ENCODE peak calls at places on chromosomes 1 and 21, in four cellular contexts. Q is cardiac muscle cell, G is transverse colon, N is stomach. O is an unnamed sample.

GRCh38 chr1:63774617-63775417 is 1.0 kb downstream of the ROR1 start:
- DNase-seq in G (peak; percentile 28), Q (peak; percentile 68), N (peak; percentile 46), O (no peak)

GRCh38 chr1:182107218-182107617 is 45.7 kb upstream of the ZNF648 start:
- DNase-seq in G (no peak), N (no peak), Q (no peak), O (no peak)

GRCh38 chr21:15976807-15977206 is 247.0 kb downstream of the USP25 start:
- DNase-seq in N (no peak), G (no peak), Q (peak; percentile 49), O (no peak)

GRCh38 chr1:998905-999796 is 746 bp downstream of the HES4 start:
- DNase-seq in Q (peak; percentile 70), N (no peak), G (no peak), O (no peak)

GRCh38 chr1:179506199-179506598 is 69.5 kb downstream of the NPHS2 start:
- DNase-seq in G (no peak), N (no peak), Q (no peak), O (no peak)

GRCh38 chr1:75396745-75397144 is 214.2 kb downstream of the SLC44A5 start:
- DNase-seq in G (no peak), N (no peak), Q (no peak), O (no peak)

GRCh38 chr1:177209357-177209756 is 38.6 kb downstream of the BRINP2 start:
- DNase-seq in Q (peak; percentile 91), N (peak; percentile 54), G (peak; percentile 67), O (no peak)

GRCh38 chr1:200938955-200939354 is 44.3 kb downstream of the INAVA start:
- DNase-seq in Q (no peak), G (no peak), N (no peak), O (peak; percentile 52)

GRCh38 chr1:233299450-233299849 is 3.9 kb upstream of the PCNX2 start:
- DNase-seq in Q (no peak), N (no peak), G (no peak), O (no peak)

GRCh38 chr1:59342801-59343575 is 46.1 kb downstream of the FGGY start:
- DNase-seq in N (no peak), Q (no peak), G (no peak), O (no peak)

GRCh38 chr1:23951646-23952095 is 8.0 kb upstream of the PNRC2 start:
- DNase-seq in N (no peak), Q (no peak), G (no peak), O (no peak)

GRCh38 chr1:103497404-103497803 is 28.1 kb upstream of the RNPC3 start:
- DNase-seq in N (no peak), G (no peak), Q (no peak), O (no peak)

GRCh38 chr1:86214605-86215004 is 58.0 kb upstream of the COL24A1 start:
- DNase-seq in Q (no peak), N (no peak), G (no peak), O (no peak)

GRCh38 chr1:94235189-94236020 is 2.0 kb downstream of the ARHGAP29 start:
- DNase-seq in N (no peak), G (no peak), Q (no peak), O (no peak)
- H3K27ac ChIP-seq in N (peak overlapping the region; percentile 96), G (peak overlapping the region; percentile 77), Q (no peak overlapping the region), O (no peak overlapping the region)

GRCh38 chr1:114728553-114728952 is 12.0 kb upstream of the NRAS start:
- DNase-seq in Q (no peak), N (no peak), G (no peak), O (no peak)
- H3K36me3 ChIP-seq in Q (peaks cover 93% of the 10 kb centered on the region), N (peaks cover 100% of the 10 kb centered on the region), G (peaks cover 88% of the 10 kb centered on the region), O (peaks cover 99% of the 10 kb centered on the region)

GRCh38 chr1:117656202-117656641 is 50.4 kb downstream of the TENT5C start:
- DNase-seq in G (peak; percentile 76), Q (no peak), N (peak; percentile 48), O (peak; percentile 89)
- H3K27ac ChIP-seq in G (peak overlapping the region; percentile 38), Q (no peak overlapping the region), N (peak overlapping the region; percentile 59), O (peak overlapping the region; percentile 94)

GRCh38 chr1:163074716-163075284 is 5.6 kb downstream of the RGS4 start:
- DNase-seq in N (no peak), Q (no peak), G (no peak), O (no peak)
- H3K36me3 ChIP-seq in N (peaks cover 18% of the 10 kb centered on the region), Q (no peaks in the 10 kb centered on the region), G (no peaks in the 10 kb centered on the region), O (no peaks in the 10 kb centered on the region)

GRCh38 chr1:145977486-145978476 is 13.3 kb downstream of the POLR3GL start:
- DNase-seq in G (peak; percentile 84), N (peak; percentile 88), Q (peak; percentile 83), O (peak; percentile 80)
- H3K27ac ChIP-seq in G (peak overlapping the region; percentile 98), N (peak overlapping the region; percentile 100), Q (peak overlapping the region; percentile 94), O (peak overlapping the region; percentile 95)

DNA sequence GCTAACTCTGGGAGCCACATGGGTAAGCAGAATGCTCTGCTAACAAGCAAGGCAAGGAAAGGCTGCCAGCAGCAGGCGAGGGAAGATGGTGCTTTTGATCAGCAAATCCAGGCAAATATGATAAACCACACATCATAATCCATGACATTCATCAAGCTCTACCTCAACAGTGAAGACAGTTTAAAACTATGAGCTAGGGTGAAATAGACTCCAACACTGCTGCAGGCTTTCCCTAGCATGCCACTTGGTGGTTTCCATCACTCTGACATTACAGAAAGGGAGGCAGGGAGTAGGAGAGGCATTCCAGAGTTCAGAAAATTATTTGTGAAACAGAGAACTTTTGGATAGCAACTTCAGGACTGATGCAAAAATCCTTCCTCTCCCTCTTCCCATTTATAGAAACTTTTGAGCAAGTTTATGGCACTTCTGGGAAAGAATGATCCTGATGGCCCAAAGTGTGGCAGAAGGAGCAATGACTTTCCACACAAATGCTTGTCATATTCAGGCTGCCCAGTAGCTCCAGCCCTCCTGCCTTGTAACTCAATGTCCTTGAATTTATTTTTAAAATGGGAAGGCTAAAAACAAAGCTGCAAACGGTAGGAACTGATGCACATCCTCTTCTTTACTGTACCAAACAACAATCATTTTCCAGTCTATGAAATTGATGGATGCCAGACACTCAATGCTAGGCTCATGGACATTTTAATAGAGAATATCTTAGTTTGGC is 70.8 kb downstream of the SMYD2 start:
- DNase-seq in Q (no peak), N (no peak), G (no peak), O (no peak)
- H3K36me3 ChIP-seq in Q (no peaks in the 10 kb centered on the region), N (peaks cover 34% of the 10 kb centered on the region), G (no peaks in the 10 kb centered on the region), O (no peaks in the 10 kb centered on the region)

O was measured in CD4-positive, CD25-positive, alpha-beta regulatory T cell.